ENCODE peak calls at places on chromosomes 5 and 9, in five cellular contexts. A is HFFc6; N is right cardiac atrium; S is activated CD8-positive, alpha-beta memory T cell treated with anti-CD3 and anti-CD28 coated beads, Interleukin-2, amount 50 U/mL, for 48 hours; E is RPMI7951. O is an unnamed sample.

GRCh38 chr9:114804504-114804903 is 1.3 kb downstream of the TNFSF15 start:
- DNase-seq in N (no peak), S (no peak), E (peak; percentile 93), A (peak; percentile 83), O (peak; percentile 50)

GRCh38 chr5:154826-155225 is 36.5 kb upstream of the LRRC14B start:
- DNase-seq in E (peak; percentile 70), S (peak; percentile 23), A (no peak), N (no peak), O (no peak)

GRCh38 chr5:134252671-134253070 is 26.8 kb upstream of the PPP2CA start:
- DNase-seq in E (peak; percentile 73), S (no peak), A (peak; percentile 86), N (no peak), O (peak; percentile 79)

GRCh38 chr5:142182840-142183239 is 74.3 kb downstream of the NDFIP1 start:
- DNase-seq in A (no peak), N (no peak), S (no peak), E (no peak), O (no peak)

GRCh38 chr9:33082135-33082534 is 5.7 kb upstream of the SMU1 start:
- DNase-seq in E (no peak), N (no peak), S (no peak), A (no peak), O (peak; percentile 81)

GRCh38 chr9:71814805-71815204 is 46.5 kb upstream of the CEMIP2 start:
- DNase-seq in S (no peak), N (no peak), E (no peak), A (no peak), O (no peak)

GRCh38 chr5:152568101-152568500 is 163.0 kb upstream of the NMUR2 start:
- DNase-seq in S (no peak), E (no peak), A (no peak), N (no peak), O (no peak)

GRCh38 chr5:134545070-134545868 is 19.8 kb downstream of the JADE2 start:
- DNase-seq in S (peak; percentile 64), E (no peak), N (peak; percentile 92), A (no peak), O (no peak)

GRCh38 chr5:59104400-59105117 is 521.7 kb downstream of the RAB3C start:
- DNase-seq in E (peak; percentile 49), S (no peak), A (no peak), N (no peak), O (no peak)